ENCODE peak calls at places on chromosomes 13 and 19, in seven cellular contexts. D is IMR-90, W is mesenchymal stem cell, F is H9, Y is neuronal stem cell, O is H1, E is mesendoderm. A is an unnamed sample.

GRCh38 chr13:43805681-43806128 is 18.9 kb upstream of the ENOX1 start:
- DNase-seq in D (peak; percentile 25), W (peak; percentile 40), F (no peak), Y (no peak), O (no peak), E (peak; percentile 59), A (peak; percentile 50)

GRCh38 chr13:35768551-35768950 is 292.1 kb upstream of the MAB21L1 start:
- DNase-seq in D (peak; percentile 76), W (peak; percentile 19), F (no peak), Y (no peak), O (no peak), E (no peak), A (peak; percentile 47)

GRCh38 chr19:1453525-1454371 is 3.8 kb downstream of the APC2 start:
- DNase-seq in D (no peak), W (no peak), F (peak; percentile 63), Y (no peak), O (no peak), E (no peak), A (no peak)

GRCh38 chr19:40862785-40863184 is 12.5 kb upstream of the CYP2A6 start:
- DNase-seq in D (no peak), W (peak; percentile 5), F (no peak), Y (no peak), O (no peak), E (no peak), A (no peak)

GRCh38 chr13:83943530-83944279 is 61.4 kb upstream of the SLITRK1 start:
- DNase-seq in D (no peak), W (no peak), F (no peak), Y (no peak), O (no peak), E (peak; percentile 22), A (no peak)

GRCh38 chr19:29884044-29884443 is 58.0 kb upstream of the URI1 start:
- DNase-seq in D (no peak), W (no peak), F (no peak), Y (no peak), O (no peak), E (no peak), A (no peak)

GRCh38 chr19:16801599-16801998 is 27.6 kb upstream of the SIN3B start:
- DNase-seq in D (peak; percentile 71), W (peak; percentile 51), F (no peak), Y (no peak), O (no peak), E (no peak), A (peak; percentile 5)

GRCh38 chr19:45323671-45324081 is 1.0 kb upstream of the CKM start:
- DNase-seq in D (no peak), W (no peak), F (peak; percentile 60), Y (no peak), O (peak; percentile 68), E (peak; percentile 57), A (no peak)

GRCh38 chr19:51948979-51949378 is 21.7 kb downstream of the ZNF613 start:
- DNase-seq in D (peak; percentile 23), W (no peak), F (no peak), Y (no peak), O (no peak), E (no peak), A (no peak)

GRCh38 chr13:86848716-86849115 is 822.5 kb upstream of the SLITRK5 start:
- DNase-seq in D (no peak), W (no peak), F (no peak), Y (no peak), O (no peak), E (no peak), A (no peak)

GRCh38 chr19:17560205-17560595 is 4.8 kb downstream of the COLGALT1 start:
- DNase-seq in D (peak; percentile 93), W (peak; percentile 85), F (no peak), Y (no peak), O (no peak), E (no peak), A (peak; percentile 97)

GRCh38 chr19:6589711-6590457 is 1.1 kb downstream of the CD70 start:
- DNase-seq in D (no peak), W (no peak), F (no peak), Y (no peak), O (peak; percentile 45), E (peak; percentile 37), A (no peak)

GRCh38 chr13:85497652-85498051 is 301.6 kb downstream of the SLITRK6 start:
- DNase-seq in D (peak; percentile 97), W (peak; percentile 91), F (no peak), Y (no peak), O (no peak), E (no peak), A (peak; percentile 70)

GRCh38 chr13:40132249-40132648 is 476.8 kb downstream of the COG6 start:
- DNase-seq in D (no peak), W (no peak), F (no peak), Y (no peak), O (no peak), E (no peak), A (no peak)

GRCh38 chr13:92312823-92313222 is 913.8 kb upstream of the GPC6 start:
- DNase-seq in D (no peak), W (no peak), F (no peak), Y (no peak), O (no peak), E (no peak), A (no peak)
- H3K4me2 ChIP-seq in D (no peak overlapping the region), W (no peak overlapping the region), F (no peak overlapping the region), Y (no peak overlapping the region), O (no peak overlapping the region), E (no peak overlapping the region), A (no peak overlapping the region)

GRCh38 chr13:100395698-100396373 is 192.8 kb downstream of the GGACT start:
- DNase-seq in D (no peak), W (no peak), F (no peak), Y (no peak), O (no peak), E (no peak), A (no peak)

GRCh38 chr13:100397627-100398026 is 191.0 kb downstream of the GGACT start:
- DNase-seq in D (no peak), W (no peak), F (no peak), Y (no peak), O (no peak), E (no peak), A (no peak)

GRCh38 chr13:100396771-100397170 is 191.8 kb downstream of the GGACT start:
- DNase-seq in D (no peak), W (no peak), F (peak; percentile 66), Y (no peak), O (no peak), E (peak; percentile 57), A (no peak)

GRCh38 chr13:100398360-100398759 is 190.2 kb downstream of the GGACT start:
- DNase-seq in D (no peak), W (no peak), F (no peak), Y (no peak), O (no peak), E (no peak), A (no peak)

GRCh38 chr13:100399455-100399854 is 189.1 kb downstream of the GGACT start:
- DNase-seq in D (no peak), W (no peak), F (no peak), Y (no peak), O (no peak), E (no peak), A (no peak)
- H2BK120ac ChIP-seq in D (no peak overlapping the region), W (no peak overlapping the region), F (no peak overlapping the region), Y (no peak overlapping the region), O (no peak overlapping the region), E (no peak overlapping the region), A (no peak overlapping the region)

GRCh38 chr13:96581741-96582140 is 412.5 kb downstream of the OXGR1 start:
- DNase-seq in D (no peak), W (no peak), F (no peak), Y (no peak), O (no peak), E (no peak), A (no peak)
- H3K18ac ChIP-seq in D (no peak overlapping the region), W (no peak overlapping the region), F (no peak overlapping the region), Y (no peak overlapping the region), O (no peak overlapping the region), E (no peak overlapping the region), A (no peak overlapping the region)

DNA sequence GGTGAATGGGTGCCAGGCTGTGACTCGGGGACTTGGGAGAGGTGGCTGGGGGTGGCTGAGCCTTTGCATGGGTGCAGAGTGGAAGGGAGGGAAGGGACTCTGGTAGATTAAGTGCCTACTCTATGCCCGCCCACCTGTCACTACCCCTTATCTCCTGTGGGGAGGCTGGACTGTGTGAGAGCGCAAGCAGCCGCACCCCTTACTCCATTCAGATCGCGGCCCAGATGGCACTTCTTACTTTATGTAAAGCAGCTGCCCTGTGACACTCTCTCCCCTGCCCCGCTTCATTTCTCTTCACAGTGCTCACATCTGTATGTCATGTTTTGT is 2.9 kb downstream of the KASH5 start:
- DNase-seq in D (no peak), W (no peak), F (no peak), Y (no peak), O (no peak), E (no peak), A (no peak)
- H3K4me2 ChIP-seq in D (no peak overlapping the region), W (no peak overlapping the region), F (no peak overlapping the region), Y (no peak overlapping the region), O (no peak overlapping the region), E (no peak overlapping the region), A (no peak overlapping the region)

DNA sequence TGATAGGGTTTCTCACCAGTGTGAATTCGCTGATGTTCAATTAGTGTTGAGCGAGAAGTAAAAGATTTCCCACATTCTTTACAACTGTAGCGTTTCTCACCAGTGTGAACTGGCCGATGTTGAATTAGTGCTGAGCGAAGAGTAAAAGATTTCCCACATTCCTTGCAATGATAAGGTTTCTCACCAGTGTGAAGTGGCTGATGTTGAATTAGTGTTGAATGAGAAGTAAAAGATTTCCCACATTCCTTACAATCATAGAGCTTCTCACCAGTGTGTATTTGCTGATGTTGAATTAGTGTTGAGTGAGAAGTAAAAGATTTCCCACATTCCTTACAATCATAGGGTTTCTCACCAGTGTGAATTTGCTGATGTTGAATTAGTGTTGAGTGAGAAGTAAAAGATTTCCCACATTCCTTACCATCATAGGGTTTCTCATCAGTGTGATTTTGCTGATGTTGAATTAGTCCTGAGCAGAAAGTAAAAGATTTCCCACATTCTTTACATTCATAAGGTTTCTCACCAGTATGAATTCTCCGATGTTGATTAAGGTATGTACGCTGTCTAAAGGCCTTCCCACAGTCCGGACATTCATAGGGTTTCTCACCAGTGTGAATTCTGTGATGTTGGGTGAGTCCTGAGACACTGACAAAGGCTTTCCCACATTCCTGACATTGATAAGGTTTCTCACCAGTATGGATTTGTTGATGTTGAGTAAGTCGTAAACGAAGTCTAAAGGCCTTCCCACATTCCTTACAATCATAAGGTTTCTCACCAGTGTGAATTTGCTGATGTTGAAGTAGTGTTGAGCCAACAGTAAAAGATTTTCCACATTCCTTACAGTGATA is 24.0 kb downstream of the ZNF850 start:
- DNase-seq in D (no peak), W (no peak), F (no peak), Y (no peak), O (no peak), E (peak; percentile 47), A (no peak)
- H2BK120ac ChIP-seq in D (no peak overlapping the region), W (no peak overlapping the region), F (no peak overlapping the region), Y (no peak overlapping the region), O (no peak overlapping the region), E (no peak overlapping the region), A (no peak overlapping the region)

GRCh38 chr13:63381078-63381859 is 1965.6 kb upstream of the PCDH20 start:
- DNase-seq in D (peak; percentile 6), W (no peak), F (no peak), Y (no peak), O (no peak), E (no peak), A (peak; percentile 31)
- H3K18ac ChIP-seq in D (no peak overlapping the region), W (no peak overlapping the region), F (no peak overlapping the region), Y (no peak overlapping the region), O (no peak overlapping the region), E (no peak overlapping the region), A (no peak overlapping the region)